ENCODE peak calls at places on chromosomes 3 and 15, in four cellular contexts. One of them, this sample, is unnamed.

GRCh38 chr3:112365035-112365434 is 32.1 kb downstream of the CD200 start:
- DNase-seq in H1: no peak
- DNase-seq in K562: no peak
- DNase-seq in A549: no peak
- DNase-seq in this sample: no peak

GRCh38 chr15:62439543-62440016 is 274.5 kb upstream of the C2CD4B start:
- DNase-seq in H1: no peak
- DNase-seq in K562: no peak
- DNase-seq in A549: no peak
- DNase-seq in this sample: no peak

GRCh38 chr15:84725001-84725491 is 9.1 kb upstream of the SEC11A start:
- DNase-seq in H1: no peak
- DNase-seq in A549: no peak
- DNase-seq in K562: peak
- DNase-seq in this sample: peak

GRCh38 chr3:78765671-78766485 is 1001.9 kb downstream of the ROBO1 start:
- DNase-seq in K562: no peak
- DNase-seq in A549: no peak
- DNase-seq in H1: no peak
- DNase-seq in this sample: no peak

GRCh38 chr3:111824351-111824750 is 34.7 kb upstream of the PHLDB2 start:
- DNase-seq in H1: no peak
- DNase-seq in K562: no peak
- DNase-seq in A549: no peak
- DNase-seq in this sample: no peak

GRCh38 chr3:66268864-66269263 is 48.1 kb downstream of the SLC25A26 start:
- DNase-seq in K562: no peak
- DNase-seq in A549: no peak
- DNase-seq in H1: no peak
- DNase-seq in this sample: no peak

GRCh38 chr15:88066758-88067157 is 189.8 kb downstream of the NTRK3 start:
- DNase-seq in A549: no peak
- DNase-seq in K562: no peak
- DNase-seq in H1: no peak
- DNase-seq in this sample: no peak

GRCh38 chr3:69248394-69248793 is 126.0 kb upstream of the LMOD3 start:
- DNase-seq in H1: no peak
- DNase-seq in A549: no peak
- DNase-seq in K562: no peak
- DNase-seq in this sample: no peak

GRCh38 chr15:74010929-74011540 is 16.5 kb downstream of the PML start:
- DNase-seq in H1: no peak
- DNase-seq in A549: no peak
- DNase-seq in K562: no peak
- DNase-seq in this sample: no peak

GRCh38 chr15:89112341-89112971 is 24.2 kb downstream of the ABHD2 start:
- DNase-seq in K562: no peak
- DNase-seq in H1: no peak
- DNase-seq in A549: peak
- DNase-seq in this sample: no peak

GRCh38 chr3:24523988-24524727 is 29.5 kb upstream of the THRB start:
- DNase-seq in K562: no peak
- DNase-seq in H1: no peak
- DNase-seq in A549: no peak
- DNase-seq in this sample: no peak

GRCh38 chr15:67188551-67189218 is 65.8 kb downstream of the AAGAB start:
- DNase-seq in A549: peak
- DNase-seq in K562: no peak
- DNase-seq in H1: no peak
- DNase-seq in this sample: peak

GRCh38 chr15:60444289-60444912 is 34.5 kb downstream of the ICE2 start:
- DNase-seq in H1: no peak
- DNase-seq in A549: peak
- DNase-seq in K562: no peak
- DNase-seq in this sample: peak

GRCh38 chr3:173977747-173978146 is 580.2 kb downstream of the NLGN1 start:
- DNase-seq in K562: no peak
- DNase-seq in A549: no peak
- DNase-seq in H1: no peak
- DNase-seq in this sample: no peak

GRCh38 chr15:70269991-70270751 is 172.5 kb upstream of the TLE3 start:
- DNase-seq in A549: no peak
- DNase-seq in K562: no peak
- DNase-seq in H1: no peak
- DNase-seq in this sample: no peak

GRCh38 chr15:77709135-77709886 is 76.6 kb upstream of the LINGO1 start:
- DNase-seq in A549: peak
- DNase-seq in K562: peak
- DNase-seq in H1: no peak
- DNase-seq in this sample: no peak

GRCh38 chr15:37106490-37107001 is 6.2 kb upstream of the MEIS2 start:
- DNase-seq in A549: no peak
- DNase-seq in H1: no peak
- DNase-seq in K562: peak
- DNase-seq in this sample: no peak

GRCh38 chr15:65912235-65912634 is 42.9 kb downstream of the RAB11A start:
- DNase-seq in A549: no peak
- DNase-seq in H1: no peak
- DNase-seq in K562: no peak
- DNase-seq in this sample: no peak

GRCh38 chr15:32872606-32873291 is 154.9 kb downstream of the GREM1 start:
- DNase-seq in A549: no peak
- DNase-seq in K562: no peak
- DNase-seq in H1: no peak
- DNase-seq in this sample: no peak

GRCh38 chr15:70483513-70483912 is 279.8 kb downstream of the UACA start:
- DNase-seq in H1: no peak
- DNase-seq in K562: no peak
- DNase-seq in A549: no peak
- DNase-seq in this sample: no peak

GRCh38 chr3:127404614-127405598 is 117.1 kb upstream of the PRR20G start:
- DNase-seq in A549: no peak
- DNase-seq in H1: no peak
- DNase-seq in K562: no peak
- DNase-seq in this sample: no peak

GRCh38 chr3:177111541-177111949 is 85.7 kb downstream of the TBL1XR1 start:
- DNase-seq in K562: no peak
- DNase-seq in A549: peak
- DNase-seq in H1: no peak
- DNase-seq in this sample: no peak

GRCh38 chr3:45606991-45607712 is 12.6 kb downstream of the LIMD1 start:
- DNase-seq in K562: no peak
- DNase-seq in H1: no peak
- DNase-seq in A549: no peak
- DNase-seq in this sample: no peak

GRCh38 chr3:100003609-100004503 is 110.4 kb downstream of the FILIP1L start:
- DNase-seq in A549: no peak
- DNase-seq in H1: no peak
- DNase-seq in K562: no peak
- DNase-seq in this sample: no peak

GRCh38 chr3:62873672-62874397 is 1.4 kb downstream of the CADPS start:
- DNase-seq in H1: peak
- DNase-seq in A549: peak
- DNase-seq in K562: no peak
- DNase-seq in this sample: peak

DNA sequence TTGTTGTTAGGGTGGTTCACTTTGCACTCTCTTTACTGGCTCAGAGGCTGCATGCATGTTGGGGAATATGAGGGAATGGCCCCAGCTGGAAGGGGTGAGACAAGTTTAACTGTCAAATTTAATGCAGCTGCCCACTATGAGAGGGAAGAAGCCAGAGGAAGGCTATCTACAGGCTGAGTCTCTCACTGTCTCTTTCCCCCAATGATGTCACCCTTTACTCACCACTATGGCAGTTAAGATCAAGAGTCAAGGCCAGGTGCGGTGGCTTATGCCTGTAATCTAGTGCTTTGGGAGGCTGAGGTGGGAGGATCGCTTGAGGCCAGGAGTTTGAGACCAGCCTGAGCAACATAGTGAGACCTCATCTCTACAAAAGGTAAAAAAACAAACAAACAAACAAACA is 12.2 kb upstream of the RBMS3 start:
- DNase-seq in H1: no peak
- DNase-seq in A549: no peak
- DNase-seq in K562: no peak
- DNase-seq in this sample: no peak
- TF ChIP-seq CHD2 in H1: no peak
- TF ChIP-seq CHD2 in A549: no peak
- TF ChIP-seq CHD2 in K562: no peak
- TF ChIP-seq CHD2 in this sample: no peak

GRCh38 chr3:154971771-154972326 is 108.3 kb upstream of the MME start:
- DNase-seq in H1: no peak
- DNase-seq in K562: no peak
- DNase-seq in A549: peak
- DNase-seq in this sample: no peak

GRCh38 chr3:154972951-154973350 is 107.2 kb upstream of the MME start:
- DNase-seq in H1: no peak
- DNase-seq in K562: no peak
- DNase-seq in A549: no peak
- DNase-seq in this sample: no peak

GRCh38 chr3:154971341-154971740 is 108.8 kb upstream of the MME start:
- DNase-seq in K562: no peak
- DNase-seq in H1: no peak
- DNase-seq in A549: no peak
- DNase-seq in this sample: no peak

GRCh38 chr3:154969366-154969765 is 110.8 kb upstream of the MME start:
- DNase-seq in K562: no peak
- DNase-seq in A549: no peak
- DNase-seq in H1: no peak
- DNase-seq in this sample: no peak

DNA sequence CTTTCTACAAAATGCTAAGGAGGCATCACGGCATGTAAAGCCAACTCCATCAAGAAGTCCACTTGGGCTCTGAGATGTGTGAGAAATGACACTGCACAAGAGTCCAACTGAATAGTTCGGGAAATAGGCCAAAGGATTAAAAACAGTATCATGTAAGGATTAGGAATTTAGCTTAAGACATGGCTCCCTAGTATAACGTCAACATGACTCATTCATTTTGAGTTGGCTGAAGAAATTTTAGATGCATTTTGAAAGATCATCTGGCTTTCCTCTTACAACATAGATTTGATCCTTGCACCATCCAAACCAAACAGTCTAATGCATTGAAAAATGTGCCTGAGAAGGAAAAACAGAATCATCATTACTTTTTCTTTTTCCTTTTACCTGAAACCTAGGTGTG is 109.3 kb upstream of the MME start:
- DNase-seq in H1: no peak
- DNase-seq in K562: no peak
- DNase-seq in A549: no peak
- DNase-seq in this sample: no peak
- TF ChIP-seq CHD2 in H1: no peak
- TF ChIP-seq CHD2 in K562: no peak
- TF ChIP-seq CHD2 in A549: no peak
- TF ChIP-seq CHD2 in this sample: no peak

GRCh38 chr15:85865070-85865684 is 70.5 kb upstream of the KLHL25 start:
- DNase-seq in A549: peak
- DNase-seq in K562: peak
- DNase-seq in H1: peak
- DNase-seq in this sample: peak
- TF ChIP-seq CHD2 in A549: no peak
- TF ChIP-seq CHD2 in K562: no peak
- TF ChIP-seq CHD2 in H1: no peak
- TF ChIP-seq CHD2 in this sample: no peak

GRCh38 chr3:186985713-186986364 is 55.5 kb downstream of the ST6GAL1 start:
- DNase-seq in A549: no peak
- DNase-seq in K562: no peak
- DNase-seq in H1: no peak
- DNase-seq in this sample: no peak

GRCh38 chr3:186988806-186989205 is 58.5 kb downstream of the ST6GAL1 start:
- DNase-seq in H1: no peak
- DNase-seq in K562: no peak
- DNase-seq in A549: no peak
- DNase-seq in this sample: no peak

GRCh38 chr3:186986811-186987210 is 56.5 kb downstream of the ST6GAL1 start:
- DNase-seq in H1: no peak
- DNase-seq in A549: no peak
- DNase-seq in K562: no peak
- DNase-seq in this sample: no peak

GRCh38 chr3:186984064-186984463 is 53.7 kb downstream of the ST6GAL1 start:
- DNase-seq in H1: no peak
- DNase-seq in K562: no peak
- DNase-seq in A549: no peak
- DNase-seq in this sample: no peak

GRCh38 chr3:186986406-186986805 is 56.1 kb downstream of the ST6GAL1 start:
- DNase-seq in K562: no peak
- DNase-seq in A549: no peak
- DNase-seq in H1: no peak
- DNase-seq in this sample: no peak
- TF ChIP-seq CHD2 in K562: no peak
- TF ChIP-seq CHD2 in A549: no peak
- TF ChIP-seq CHD2 in H1: no peak
- TF ChIP-seq CHD2 in this sample: no peak

GRCh38 chr15:78906310-78906608 is 33.6 kb downstream of the MORF4L1 start:
- DNase-seq in K562: no peak
- DNase-seq in H1: no peak
- DNase-seq in A549: peak
- DNase-seq in this sample: no peak

GRCh38 chr15:78904599-78905358 is 32.1 kb downstream of the MORF4L1 start:
- DNase-seq in K562: no peak
- DNase-seq in H1: no peak
- DNase-seq in A549: no peak
- DNase-seq in this sample: no peak

GRCh38 chr15:78909160-78909695 is 35.6 kb downstream of the CTSH start:
- DNase-seq in A549: no peak
- DNase-seq in H1: no peak
- DNase-seq in K562: no peak
- DNase-seq in this sample: no peak

GRCh38 chr15:78909791-78910228 is 35.0 kb downstream of the CTSH start:
- DNase-seq in A549: peak
- DNase-seq in H1: no peak
- DNase-seq in K562: peak
- DNase-seq in this sample: peak

GRCh38 chr15:78907577-78907976 is 34.9 kb downstream of the MORF4L1 start:
- DNase-seq in H1: no peak
- DNase-seq in K562: no peak
- DNase-seq in A549: no peak
- DNase-seq in this sample: peak
- TF ChIP-seq CHD2 in H1: no peak
- TF ChIP-seq CHD2 in K562: no peak
- TF ChIP-seq CHD2 in A549: no peak
- TF ChIP-seq CHD2 in this sample: no peak

GRCh38 chr3:197485143-197485542 is 70.6 kb downstream of the BDH1 start:
- DNase-seq in K562: no peak
- DNase-seq in H1: no peak
- DNase-seq in A549: no peak
- DNase-seq in this sample: peak

GRCh38 chr3:197487911-197488391 is 67.8 kb downstream of the BDH1 start:
- DNase-seq in A549: peak
- DNase-seq in K562: no peak
- DNase-seq in H1: no peak
- DNase-seq in this sample: no peak

GRCh38 chr3:197486861-197487260 is 68.9 kb downstream of the BDH1 start:
- DNase-seq in K562: no peak
- DNase-seq in A549: no peak
- DNase-seq in H1: no peak
- DNase-seq in this sample: no peak

GRCh38 chr3:197482001-197482400 is 73.8 kb downstream of the BDH1 start:
- DNase-seq in A549: no peak
- DNase-seq in H1: no peak
- DNase-seq in K562: no peak
- DNase-seq in this sample: no peak

GRCh38 chr3:197484204-197484901 is 71.4 kb downstream of the BDH1 start:
- DNase-seq in H1: no peak
- DNase-seq in K562: no peak
- DNase-seq in A549: no peak
- DNase-seq in this sample: no peak
- TF ChIP-seq CHD2 in H1: no peak
- TF ChIP-seq CHD2 in K562: no peak
- TF ChIP-seq CHD2 in A549: no peak
- TF ChIP-seq CHD2 in this sample: no peak